ENCODE peak calls at places on chromosomes 5 and 9, in six cellular contexts. Z is lung, A is heart right ventricle, L is stromal cell of bone marrow, S is cerebellum, V is T-helper 2 cell. O is an unnamed sample.

GRCh38 chr5:174204914-174205313 is 159.4 kb downstream of the NSG2 start:
- DNase-seq in Z (no peak), A (no peak), L (no peak), S (peak; percentile 62), V (no peak), O (peak; percentile 57)

GRCh38 chr5:116557669-116558271 is 16.9 kb downstream of the SEMA6A start:
- DNase-seq in Z (no peak), A (no peak), L (no peak), S (peak; percentile 36), V (no peak), O (no peak)

GRCh38 chr5:91225848-91226686 is 157.1 kb downstream of the ARRDC3 start:
- DNase-seq in Z (peak; percentile 60), A (no peak), L (no peak), S (no peak), V (peak; percentile 71), O (no peak)

GRCh38 chr9:136881691-136882108 is 4.6 kb upstream of the TRAF2 start:
- DNase-seq in Z (no peak), A (peak; percentile 45), L (no peak), S (no peak), V (peak; percentile 87), O (no peak)

GRCh38 chr9:36874921-36875320 is 159.1 kb downstream of the PAX5 start:
- DNase-seq in Z (no peak), A (no peak), L (peak; percentile 9), S (no peak), V (no peak), O (no peak)

GRCh38 chr5:57277085-57277484 is 103.2 kb downstream of the GPBP1 start:
- DNase-seq in Z (no peak), A (no peak), L (peak; percentile 7), S (no peak), V (peak; percentile 18), O (no peak)

GRCh38 chr9:138014570-138014958 is 137.0 kb downstream of the CACNA1B start:
- DNase-seq in Z (no peak), A (no peak), L (no peak), S (no peak), V (no peak), O (no peak)

GRCh38 chr5:5335708-5336211 is 86.7 kb upstream of the ICE1 start:
- DNase-seq in Z (no peak), A (no peak), L (no peak), S (no peak), V (no peak), O (no peak)

GRCh38 chr5:155759984-155760383 is 567.0 kb upstream of the SGCD start:
- DNase-seq in Z (no peak), A (no peak), L (no peak), S (no peak), V (no peak), O (no peak)

GRCh38 chr5:86664173-86664572 is 46.4 kb downstream of the COX7C start:
- DNase-seq in Z (no peak), A (no peak), L (no peak), S (no peak), V (no peak), O (no peak)

GRCh38 chr5:5891350-5891749 is 468.9 kb downstream of the ICE1 start:
- DNase-seq in Z (no peak), A (no peak), L (peak; percentile 6), S (no peak), V (no peak), O (no peak)

GRCh38 chr5:78899922-78900362 is 85.2 kb downstream of the ARSB start:
- DNase-seq in Z (peak; percentile 36), A (peak; percentile 43), L (no peak), S (no peak), V (peak; percentile 52), O (no peak)

GRCh38 chr5:157451806-157452205 is 8.2 kb upstream of the NIPAL4 start:
- DNase-seq in Z (peak; percentile 23), A (no peak), L (no peak), S (no peak), V (no peak), O (no peak)

GRCh38 chr5:84332106-84332505 is 52.6 kb downstream of the EDIL3 start:
- DNase-seq in Z (no peak), A (no peak), L (no peak), S (no peak), V (no peak), O (no peak)

GRCh38 chr5:150465926-150466325 is 16.4 kb upstream of the RPS14 start:
- DNase-seq in Z (no peak), A (peak; percentile 64), L (no peak), S (no peak), V (no peak), O (no peak)

GRCh38 chr9:94086468-94086867 is 2.2 kb downstream of the PTPDC1 start:
- DNase-seq in Z (no peak), A (no peak), L (peak; percentile 43), S (no peak), V (no peak), O (no peak)

GRCh38 chr9:78644359-78644758 is 347.4 kb downstream of the PSAT1 start:
- DNase-seq in Z (no peak), A (no peak), L (no peak), S (no peak), V (no peak), O (no peak)

GRCh38 chr5:88544616-88545150 is 276.0 kb upstream of the TMEM161B start:
- DNase-seq in Z (no peak), A (no peak), L (no peak), S (no peak), V (no peak), O (peak; percentile 25)

GRCh38 chr5:124043456-124043855 is 531.5 kb downstream of the CSNK1G3 start:
- DNase-seq in Z (no peak), A (no peak), L (no peak), S (no peak), V (no peak), O (no peak)

GRCh38 chr5:79878721-79879336 is 112.2 kb downstream of the MTX3 start:
- DNase-seq in Z (no peak), A (no peak), L (no peak), S (no peak), V (peak; percentile 30), O (no peak)

GRCh38 chr9:113566011-113566711 is 102.6 kb downstream of the RGS3 start:
- DNase-seq in Z (no peak), A (no peak), L (no peak), S (no peak), V (no peak), O (no peak)

GRCh38 chr9:87725900-87726709 is at the start of gene CTSL:
- DNase-seq in Z (peak; percentile 83), A (peak; percentile 93), L (peak; percentile 90), S (peak; percentile 94), V (peak; percentile 40), O (peak; percentile 31)

GRCh38 chr5:176592573-176592972 is 17.4 kb downstream of the GPRIN1 start:
- DNase-seq in Z (no peak), A (no peak), L (no peak), S (no peak), V (no peak), O (no peak)